ENCODE peak calls at places on chromosome 2, in four cellular contexts. N is NCI-H2081, O is kidney epithelial cell, G is ACHN. K is an unnamed sample.

GRCh38 chr2:218217366-218218309 is 649 bp downstream of the ARPC2 start:
- DNase-seq in N (peak), G (peak), O (no peak), K (no peak)

GRCh38 chr2:212494413-212495020 is 44.1 kb downstream of the ERBB4 start:
- DNase-seq in O (peak), N (peak), G (no peak), K (no peak)

GRCh38 chr2:24050041-24050655 is 607 bp downstream of the FKBP1B start:
- DNase-seq in G (no peak), O (no peak), N (no peak), K (no peak)

GRCh38 chr2:17620280-17620679 is 79.8 kb downstream of the VSNL1 start:
- DNase-seq in N (peak), G (no peak), O (no peak), K (no peak)

GRCh38 chr2:37283207-37283606 is 41.4 kb downstream of the PRKD3 start:
- DNase-seq in O (peak), N (no peak), G (peak), K (no peak)

GRCh38 chr2:44763275-44763674 is 178.2 kb upstream of the SIX3 start:
- DNase-seq in G (no peak), O (no peak), N (no peak), K (no peak)

GRCh38 chr2:180776924-180777323 is 203.5 kb upstream of the UBE2E3 start:
- DNase-seq in O (no peak), G (no peak), N (no peak), K (no peak)

GRCh38 chr2:76008001-76008702 is 297.4 kb upstream of the GCFC2 start:
- DNase-seq in O (no peak), G (no peak), N (peak), K (no peak)